ENCODE peak calls at places on chromosomes 7 and 10, in six cellular contexts. T is AG10803, V is GM12865, O is tibial artery, Z is uterus, S is Panc1. H is an unnamed sample.

GRCh38 chr7:25262586-25262985 is 34.3 kb upstream of the NPVF start:
- DNase-seq in V (no peak), Z (no peak), T (peak), S (no peak), O (no peak), H (no peak)

GRCh38 chr7:50466815-50467569 is 16.8 kb upstream of the FIGNL1 start:
- DNase-seq in S (no peak), O (no peak), T (no peak), Z (no peak), V (no peak), H (no peak)

GRCh38 chr7:741191-741671 is 14.2 kb upstream of the PRKAR1B start:
- DNase-seq in V (no peak), T (no peak), O (no peak), S (no peak), Z (no peak), H (no peak)

GRCh38 chr7:155356323-155357105 is 58.8 kb downstream of the INSIG1 start:
- DNase-seq in V (no peak), S (no peak), O (peak), T (no peak), Z (no peak), H (no peak)

GRCh38 chr7:135713836-135714470 is 14.0 kb downstream of the SLC13A4 start:
- DNase-seq in S (no peak), O (no peak), Z (no peak), V (no peak), T (peak), H (no peak)

GRCh38 chr10:127851661-127852205 is 41.0 kb downstream of the CLRN3 start:
- DNase-seq in S (no peak), O (no peak), T (no peak), V (no peak), Z (no peak), H (no peak)

GRCh38 chr7:132614428-132615076 is 38.3 kb upstream of the PLXNA4 start:
- DNase-seq in S (no peak), V (no peak), Z (no peak), T (peak), O (no peak), H (no peak)

GRCh38 chr7:26390016-26390415 is 98.4 kb downstream of the SNX10 start:
- DNase-seq in Z (no peak), O (no peak), S (no peak), V (no peak), T (no peak), H (no peak)

GRCh38 chr10:112954974-112955735 is 5.1 kb downstream of the TCF7L2 start:
- DNase-seq in Z (no peak), S (no peak), V (no peak), T (no peak), O (peak), H (no peak)

GRCh38 chr7:157378390-157378789 is 41.6 kb downstream of the DNAJB6 start:
- DNase-seq in S (no peak), Z (no peak), T (no peak), V (no peak), O (no peak), H (no peak)

GRCh38 chr10:10209152-10209551 is 808.5 kb upstream of the CELF2 start:
- DNase-seq in Z (peak), O (no peak), S (no peak), T (peak), V (peak), H (no peak)

GRCh38 chr7:48052748-48053147 is 17.4 kb downstream of the C7orf57 start:
- DNase-seq in Z (no peak), V (peak), S (no peak), T (peak), O (no peak), H (no peak)

GRCh38 chr10:131312261-131312801 is 810 bp upstream of the TCERG1L start:
- DNase-seq in Z (no peak), O (no peak), V (no peak), T (no peak), S (no peak), H (no peak)

GRCh38 chr7:99643464-99643863 is 26.7 kb downstream of the ZSCAN25 start:
- DNase-seq in Z (no peak), V (no peak), T (no peak), S (no peak), O (no peak), H (no peak)

GRCh38 chr10:17454181-17454800 is at the start of gene ST8SIA6:
- DNase-seq in S (no peak), Z (no peak), O (no peak), V (peak), T (peak), H (no peak)

GRCh38 chr7:94392391-94392782 is 2.3 kb upstream of the COL1A2 start:
- DNase-seq in S (no peak), Z (no peak), V (no peak), O (no peak), T (peak), H (no peak)

GRCh38 chr10:95464280-95464679 is 96.9 kb downstream of the SORBS1 start:
- DNase-seq in T (no peak), V (no peak), S (no peak), O (no peak), Z (no peak), H (no peak)

GRCh38 chr7:128031901-128032604 is 816 bp upstream of the LRRC4 start:
- DNase-seq in T (peak), S (no peak), V (peak), O (no peak), Z (peak), H (no peak)

GRCh38 chr7:34165927-34166550 is 260.7 kb downstream of the BMPER start:
- DNase-seq in V (peak), S (no peak), Z (no peak), O (no peak), T (peak), H (peak)

GRCh38 chr7:16509829-16510228 is 16.8 kb upstream of the LRRC72 start:
- DNase-seq in S (no peak), Z (no peak), O (no peak), T (no peak), V (no peak), H (no peak)

DNA sequence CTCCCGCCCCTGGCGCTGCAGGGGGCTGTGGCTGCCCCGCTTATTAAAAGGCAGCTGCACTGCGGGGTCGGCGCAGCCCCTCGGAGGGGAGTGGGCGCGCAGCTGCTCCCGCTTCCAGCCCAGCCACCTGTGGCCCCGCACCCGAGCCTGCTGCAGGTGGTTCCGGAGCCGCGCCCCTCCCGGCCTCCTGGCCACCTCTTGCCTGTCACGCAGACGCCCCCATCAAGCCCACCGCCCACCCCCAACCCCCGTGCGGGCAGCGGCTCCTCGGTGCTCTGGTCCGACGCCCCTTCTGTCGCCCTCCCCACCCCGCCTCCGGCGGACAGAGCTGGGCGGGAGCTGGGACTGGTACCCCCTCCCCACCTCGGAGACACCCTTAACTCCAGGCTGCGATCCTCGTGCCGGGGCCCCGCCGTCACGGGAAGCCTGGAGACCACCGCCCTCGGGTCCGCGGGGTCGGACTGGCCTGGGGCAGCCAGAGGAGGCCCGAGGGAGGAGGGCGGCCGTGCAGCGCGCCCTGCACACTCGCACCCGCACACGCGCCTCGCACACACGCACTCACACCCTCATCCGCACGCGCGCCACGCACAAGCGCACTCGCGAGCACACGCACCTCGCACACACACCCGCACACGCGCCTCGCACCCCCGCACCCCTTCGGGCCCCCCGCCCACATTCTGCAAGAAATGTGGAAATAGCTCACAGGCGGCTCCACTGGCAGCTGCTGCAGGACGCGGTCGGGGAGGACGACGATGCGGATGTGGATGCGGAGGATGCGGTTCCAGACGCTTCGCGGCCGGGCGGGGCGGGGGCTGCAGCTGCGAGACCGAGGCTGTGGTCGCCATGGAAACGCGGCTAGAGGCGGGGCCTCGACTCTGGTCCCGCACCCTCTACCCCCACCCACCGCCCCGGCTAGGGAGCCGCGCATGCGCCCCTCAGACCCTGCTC is at the start of gene CALY:
- DNase-seq in O (no peak), V (peak), T (no peak), S (no peak), Z (no peak), H (no peak)
- H3K4me3 ChIP-seq in O (peak), V (no peak), T (no peak), S (no peak), Z (peak), H (no peak)

GRCh38 chr7:21428642-21428941 is 709 bp downstream of the SP4 start:
- DNase-seq in V (no peak), O (no peak), Z (no peak), S (no peak), T (no peak), H (no peak)

GRCh38 chr7:21429021-21429420 is 1.1 kb downstream of the SP4 start:
- DNase-seq in S (no peak), O (no peak), T (no peak), V (no peak), Z (no peak), H (no peak)

GRCh38 chr7:21426286-21426957 is 1.5 kb upstream of the SP4 start:
- DNase-seq in O (no peak), V (peak), S (peak), Z (no peak), T (peak), H (no peak)

GRCh38 chr7:21426958-21427860 is 674 bp upstream of the SP4 start:
- DNase-seq in O (peak), T (peak), V (peak), Z (peak), S (peak), H (peak)

DNA sequence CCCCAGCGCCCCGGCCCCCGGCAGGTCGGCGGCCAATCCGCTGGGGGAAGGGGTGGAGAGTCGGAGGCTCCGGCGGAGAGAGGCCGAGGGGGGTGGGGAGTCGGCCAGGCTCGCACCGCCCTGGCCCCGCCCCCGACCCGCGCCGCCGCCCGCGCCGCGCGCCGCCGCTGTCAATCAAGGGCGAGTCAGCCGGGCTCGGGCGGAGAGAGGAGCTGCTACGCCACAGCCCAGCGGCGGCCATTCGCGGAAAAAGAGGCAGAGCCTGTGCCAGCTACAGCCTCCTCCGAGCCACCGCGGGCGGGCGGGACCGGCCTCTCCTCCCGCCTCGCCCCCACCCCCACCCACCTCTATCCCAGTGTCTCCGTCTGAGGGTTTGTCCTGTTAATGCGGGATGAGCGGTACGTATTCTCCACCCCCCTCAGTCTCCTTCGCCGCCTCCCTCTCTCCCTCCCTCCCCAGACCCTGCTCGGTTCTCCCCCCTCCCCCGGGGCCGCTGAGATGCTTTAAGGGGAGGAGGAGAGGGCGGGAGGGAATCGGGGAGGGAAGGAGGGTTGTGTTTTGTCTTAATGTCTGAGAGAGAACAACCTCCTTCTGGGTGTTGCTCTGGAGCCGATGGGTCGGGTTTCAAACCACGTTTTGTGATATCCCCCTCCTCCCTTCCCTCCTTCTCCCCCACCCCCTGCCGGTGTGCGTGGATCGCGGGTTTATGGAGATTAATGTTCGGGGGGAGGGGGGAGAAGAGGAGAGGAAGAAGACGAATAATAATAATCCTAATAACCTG is at the start of gene SP4:
- DNase-seq in Z (peak), O (peak), S (peak), V (peak), T (peak), H (peak)
- H3K4me3 ChIP-seq in Z (peak), O (peak), S (peak), V (peak), T (peak), H (peak)

GRCh38 chr10:96655577-96656213 is 64.6 kb downstream of the PIK3AP1 start:
- DNase-seq in O (no peak), S (no peak), V (no peak), T (no peak), Z (no peak), H (no peak)
- H3K4me3 ChIP-seq in O (no peak), S (no peak), V (no peak), T (no peak), Z (no peak), H (no peak)

DNA sequence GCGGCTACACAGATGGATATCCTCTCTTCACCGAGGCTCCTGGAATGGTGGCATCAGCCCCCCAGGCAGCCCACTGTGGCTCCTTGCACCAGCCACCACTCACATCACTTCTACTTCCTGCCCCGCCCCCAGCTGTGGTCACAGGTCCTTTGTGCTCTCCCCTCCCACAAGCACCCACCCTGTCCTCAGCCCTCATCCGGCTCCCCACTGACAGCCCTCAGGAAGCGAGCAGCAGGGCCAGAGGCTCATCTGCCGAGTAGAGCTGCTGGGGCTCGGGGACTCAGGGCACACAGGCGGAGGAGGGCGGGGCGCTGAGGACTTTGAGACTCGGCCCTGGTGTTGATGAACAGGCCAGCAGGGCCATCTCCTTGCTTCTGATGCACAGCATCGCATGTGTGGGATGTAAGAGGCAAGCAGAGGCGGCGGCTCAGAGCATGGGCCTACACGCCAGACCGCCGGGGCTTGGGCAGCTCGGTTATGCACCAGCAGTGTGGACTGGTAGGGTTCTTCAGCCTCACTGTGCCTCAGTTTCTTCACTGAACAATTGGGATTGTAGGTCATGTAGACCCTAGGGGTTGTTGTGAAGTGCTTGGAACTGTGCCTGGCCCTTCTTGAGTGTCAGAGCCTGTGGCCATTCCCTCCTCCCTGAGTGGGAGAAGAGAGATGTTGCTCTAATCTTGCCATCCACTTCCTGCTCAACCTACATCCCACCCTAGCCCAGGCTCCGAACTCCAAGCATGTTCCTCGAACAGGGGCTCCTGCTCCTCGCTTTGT is at the start of gene PRF1:
- DNase-seq in S (no peak), V (no peak), Z (no peak), O (no peak), T (no peak), H (no peak)
- H3K4me3 ChIP-seq in S (no peak), V (no peak), Z (no peak), O (no peak), T (no peak), H (no peak)

GRCh38 chr7:87318741-87319140 is 26.7 kb upstream of the CROT start:
- DNase-seq in T (no peak), V (no peak), O (no peak), Z (no peak), S (no peak), H (no peak)
- H3K4me3 ChIP-seq in T (no peak), V (no peak), O (no peak), Z (no peak), S (no peak), H (peak)

GRCh38 chr7:2645274-2645868 is 13.6 kb downstream of the TTYH3 start:
- DNase-seq in V (peak), Z (no peak), T (peak), O (no peak), S (no peak), H (no peak)

GRCh38 chr7:2646336-2646679 is 14.5 kb downstream of the TTYH3 start:
- DNase-seq in Z (no peak), O (no peak), T (no peak), V (no peak), S (no peak), H (no peak)

GRCh38 chr7:2647594-2648172 is 15.9 kb downstream of the TTYH3 start:
- DNase-seq in O (no peak), Z (no peak), V (no peak), T (no peak), S (no peak), H (no peak)

GRCh38 chr7:2644514-2645273 is 12.9 kb downstream of the TTYH3 start:
- DNase-seq in S (no peak), T (no peak), O (no peak), V (no peak), Z (peak), H (no peak)

DNA sequence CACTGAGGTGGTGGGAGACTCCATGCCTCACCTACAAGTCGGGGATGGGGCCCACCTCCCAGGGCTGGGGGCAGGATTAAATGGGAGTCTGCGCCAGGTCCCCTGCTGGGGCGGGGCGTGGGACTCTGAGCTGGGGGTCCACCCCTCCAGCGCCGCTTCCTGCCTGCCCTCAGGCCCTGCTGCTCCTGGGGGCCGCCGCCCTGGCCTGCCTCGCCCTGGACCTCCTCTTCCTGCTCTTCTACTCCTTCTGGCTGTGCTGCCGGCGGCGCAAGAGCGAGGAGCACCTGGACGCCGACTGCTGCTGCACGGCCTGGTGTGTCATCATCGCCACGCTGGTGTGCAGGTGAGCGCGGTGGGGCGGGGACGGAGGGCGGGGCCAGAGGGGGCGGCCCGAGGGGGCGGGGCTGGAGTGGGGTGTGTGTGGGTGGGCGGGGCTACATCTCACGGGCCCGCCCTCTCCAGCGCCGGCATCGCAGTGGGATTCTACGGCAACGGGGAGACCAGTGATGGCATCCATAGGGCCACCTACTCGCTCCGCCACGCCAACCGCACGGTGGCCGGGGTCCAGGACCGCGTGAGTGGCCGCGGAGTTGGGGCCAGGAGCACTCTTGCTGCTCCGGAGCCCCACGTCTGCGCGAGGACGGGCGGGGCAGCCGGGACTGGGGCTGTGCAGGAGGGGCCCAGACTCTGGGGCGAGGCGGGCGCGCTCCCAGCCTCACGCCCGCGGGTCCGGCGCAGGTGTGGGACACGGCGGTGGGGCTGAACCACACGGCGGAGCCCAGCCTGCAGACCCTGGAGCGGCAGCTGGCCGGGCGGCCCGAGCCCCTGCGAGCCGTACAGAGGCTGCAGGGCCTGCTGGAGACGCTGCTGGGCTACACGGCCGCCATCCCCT is 15.1 kb downstream of the TTYH3 start:
- DNase-seq in O (no peak), T (no peak), S (no peak), Z (no peak), V (no peak), H (no peak)
- H3K4me3 ChIP-seq in O (no peak), T (no peak), S (no peak), Z (no peak), V (no peak), H (no peak)

DNA sequence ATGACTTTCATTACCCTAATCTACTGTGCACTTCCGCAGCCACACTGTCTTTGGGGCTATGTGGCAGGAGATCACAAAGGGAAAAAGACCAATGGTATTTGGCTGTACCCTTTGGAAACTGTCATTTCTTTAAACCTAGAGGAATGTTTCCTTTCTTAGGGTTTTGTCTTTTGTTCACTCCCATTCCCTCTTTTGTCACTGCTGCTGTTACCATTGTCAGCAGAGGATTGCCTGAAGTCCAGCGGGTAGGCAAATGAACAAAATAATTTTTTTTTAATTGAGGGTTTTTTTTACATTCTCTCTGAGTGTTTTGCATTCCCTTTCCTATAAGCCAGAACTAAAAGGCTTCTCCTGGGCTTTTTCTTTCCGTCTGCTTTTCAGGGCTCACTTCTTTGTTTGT is 374.5 kb downstream of the SUGCT start:
- DNase-seq in O (no peak), T (no peak), Z (no peak), V (no peak), S (no peak), H (no peak)
- H3K4me3 ChIP-seq in O (peak), T (no peak), Z (no peak), V (no peak), S (no peak), H (no peak)

GRCh38 chr10:7471720-7472367 is 61.0 kb upstream of the SFMBT2 start:
- DNase-seq in V (peak), T (no peak), S (no peak), Z (no peak), O (no peak), H (no peak)
- H3K4me3 ChIP-seq in V (peak), T (no peak), S (no peak), Z (no peak), O (no peak), H (no peak)

GRCh38 chr10:93073539-93074136 is at the start of gene CYP26A1:
- DNase-seq in V (no peak), O (no peak), S (no peak), Z (no peak), T (no peak), H (no peak)
- H3K4me3 ChIP-seq in V (no peak), O (peak), S (peak), Z (no peak), T (no peak), H (peak)